ENCODE peak calls at places on chromosome 11, in eight cellular contexts. One of them, this sample, is unnamed.

GRCh38 chr11:109062445-109062844 is 359.5 kb upstream of the C11orf87 start:
- DNase-seq in colonic mucosa: no peak
- DNase-seq in GM23338: no peak
- DNase-seq in gastrocnemius medialis: no peak
- DNase-seq in kidney: no peak
- DNase-seq in CD4-positive, alpha-beta memory T cell: no peak
- DNase-seq in BJ: peak
- DNase-seq in NB4: no peak
- DNase-seq in this sample: no peak

GRCh38 chr11:123300874-123301695 is 106.0 kb upstream of the CLMP start:
- DNase-seq in kidney: no peak
- DNase-seq in BJ: peak
- DNase-seq in gastrocnemius medialis: no peak
- DNase-seq in GM23338: no peak
- DNase-seq in colonic mucosa: no peak
- DNase-seq in CD4-positive, alpha-beta memory T cell: peak
- DNase-seq in NB4: peak
- DNase-seq in this sample: no peak

GRCh38 chr11:1948389-1948788 is 1.3 kb downstream of the MRPL23 start:
- DNase-seq in GM23338: no peak
- DNase-seq in NB4: no peak
- DNase-seq in BJ: no peak
- DNase-seq in kidney: no peak
- DNase-seq in CD4-positive, alpha-beta memory T cell: no peak
- DNase-seq in colonic mucosa: no peak
- DNase-seq in gastrocnemius medialis: peak
- DNase-seq in this sample: no peak

GRCh38 chr11:120200677-120201076 is 10.2 kb upstream of the OAF start:
- DNase-seq in kidney: no peak
- DNase-seq in colonic mucosa: no peak
- DNase-seq in BJ: no peak
- DNase-seq in CD4-positive, alpha-beta memory T cell: no peak
- DNase-seq in GM23338: no peak
- DNase-seq in NB4: no peak
- DNase-seq in gastrocnemius medialis: no peak
- DNase-seq in this sample: no peak

GRCh38 chr11:100629671-100630070 is 57.4 kb upstream of the ARHGAP42 start:
- DNase-seq in colonic mucosa: no peak
- DNase-seq in gastrocnemius medialis: no peak
- DNase-seq in BJ: no peak
- DNase-seq in kidney: no peak
- DNase-seq in NB4: no peak
- DNase-seq in CD4-positive, alpha-beta memory T cell: no peak
- DNase-seq in GM23338: no peak
- DNase-seq in this sample: no peak

GRCh38 chr11:65274734-65275682 is 13.2 kb downstream of the POLA2 start:
- DNase-seq in BJ: peak
- DNase-seq in kidney: peak
- DNase-seq in gastrocnemius medialis: peak
- DNase-seq in CD4-positive, alpha-beta memory T cell: peak
- DNase-seq in NB4: peak
- DNase-seq in colonic mucosa: peak
- DNase-seq in GM23338: peak
- DNase-seq in this sample: peak

GRCh38 chr11:59102259-59102765 is 4.7 kb upstream of the FAM111B start:
- DNase-seq in BJ: no peak
- DNase-seq in CD4-positive, alpha-beta memory T cell: peak
- DNase-seq in gastrocnemius medialis: no peak
- DNase-seq in NB4: no peak
- DNase-seq in colonic mucosa: peak
- DNase-seq in kidney: peak
- DNase-seq in GM23338: peak
- DNase-seq in this sample: peak

GRCh38 chr11:105245781-105246315 is 106.3 kb upstream of the CARD18 start:
- DNase-seq in GM23338: no peak
- DNase-seq in colonic mucosa: no peak
- DNase-seq in kidney: no peak
- DNase-seq in NB4: no peak
- DNase-seq in BJ: no peak
- DNase-seq in CD4-positive, alpha-beta memory T cell: no peak
- DNase-seq in gastrocnemius medialis: no peak
- DNase-seq in this sample: no peak

GRCh38 chr11:62666259-62666926 is 1.3 kb downstream of the CSKMT start:
- DNase-seq in gastrocnemius medialis: no peak
- DNase-seq in CD4-positive, alpha-beta memory T cell: no peak
- DNase-seq in GM23338: no peak
- DNase-seq in colonic mucosa: no peak
- DNase-seq in NB4: peak
- DNase-seq in BJ: no peak
- DNase-seq in kidney: peak
- DNase-seq in this sample: peak

GRCh38 chr11:62665630-62666258 is 632 bp downstream of the CSKMT start:
- DNase-seq in gastrocnemius medialis: peak
- DNase-seq in GM23338: peak
- DNase-seq in NB4: peak
- DNase-seq in colonic mucosa: peak
- DNase-seq in kidney: peak
- DNase-seq in BJ: no peak
- DNase-seq in CD4-positive, alpha-beta memory T cell: peak
- DNase-seq in this sample: peak

GRCh38 chr11:62665075-62665629 is at the start of the genes C11orf98 and CSKMT:
- DNase-seq in kidney: peak
- DNase-seq in BJ: no peak
- DNase-seq in colonic mucosa: peak
- DNase-seq in CD4-positive, alpha-beta memory T cell: peak
- DNase-seq in gastrocnemius medialis: peak
- DNase-seq in GM23338: peak
- DNase-seq in NB4: peak
- DNase-seq in this sample: peak

GRCh38 chr11:62669420-62670161 is 1.9 kb upstream of the UQCC3 start:
- DNase-seq in NB4: peak
- DNase-seq in colonic mucosa: peak
- DNase-seq in CD4-positive, alpha-beta memory T cell: no peak
- DNase-seq in gastrocnemius medialis: no peak
- DNase-seq in BJ: no peak
- DNase-seq in kidney: no peak
- DNase-seq in GM23338: peak
- DNase-seq in this sample: peak

DNA sequence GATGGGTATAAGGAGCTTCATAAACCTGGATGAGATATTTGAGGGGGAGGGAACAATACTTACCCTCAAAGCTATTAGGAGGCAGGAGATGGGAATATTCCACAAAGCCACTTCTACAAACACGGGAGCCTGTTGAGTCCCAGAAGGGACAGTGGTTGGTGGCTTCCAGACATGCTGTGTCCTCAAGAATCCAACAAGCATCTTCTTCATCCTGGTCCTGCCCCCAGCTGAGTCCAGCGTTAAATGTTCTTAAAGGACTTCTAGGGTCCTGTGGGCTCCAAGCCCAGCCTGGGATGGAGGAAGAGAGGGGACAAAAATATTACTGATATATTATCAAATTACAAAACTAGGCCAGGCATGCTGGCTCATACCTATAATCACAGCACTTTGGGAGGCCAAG is 2.3 kb downstream of the CSKMT start:
- DNase-seq in CD4-positive, alpha-beta memory T cell: no peak
- DNase-seq in NB4: peak
- DNase-seq in BJ: no peak
- DNase-seq in kidney: no peak
- DNase-seq in colonic mucosa: no peak
- DNase-seq in GM23338: no peak
- DNase-seq in gastrocnemius medialis: no peak
- DNase-seq in this sample: no peak
- H3K4me3 ChIP-seq in CD4-positive, alpha-beta memory T cell: no peak
- H3K4me3 ChIP-seq in NB4: peak
- H3K4me3 ChIP-seq in BJ: no peak
- H3K4me3 ChIP-seq in kidney: no peak
- H3K4me3 ChIP-seq in colonic mucosa: no peak
- H3K4me3 ChIP-seq in GM23338: peak
- H3K4me3 ChIP-seq in gastrocnemius medialis: no peak
- H3K4me3 ChIP-seq in this sample: no peak

GRCh38 chr11:21185959-21186358 is 516.6 kb downstream of the NELL1 start:
- DNase-seq in gastrocnemius medialis: no peak
- DNase-seq in kidney: no peak
- DNase-seq in NB4: no peak
- DNase-seq in colonic mucosa: no peak
- DNase-seq in BJ: no peak
- DNase-seq in CD4-positive, alpha-beta memory T cell: no peak
- DNase-seq in GM23338: no peak
- DNase-seq in this sample: no peak

GRCh38 chr11:21195995-21196394 is 526.6 kb downstream of the NELL1 start:
- DNase-seq in BJ: no peak
- DNase-seq in CD4-positive, alpha-beta memory T cell: no peak
- DNase-seq in gastrocnemius medialis: no peak
- DNase-seq in NB4: no peak
- DNase-seq in colonic mucosa: no peak
- DNase-seq in GM23338: no peak
- DNase-seq in kidney: no peak
- DNase-seq in this sample: no peak

DNA sequence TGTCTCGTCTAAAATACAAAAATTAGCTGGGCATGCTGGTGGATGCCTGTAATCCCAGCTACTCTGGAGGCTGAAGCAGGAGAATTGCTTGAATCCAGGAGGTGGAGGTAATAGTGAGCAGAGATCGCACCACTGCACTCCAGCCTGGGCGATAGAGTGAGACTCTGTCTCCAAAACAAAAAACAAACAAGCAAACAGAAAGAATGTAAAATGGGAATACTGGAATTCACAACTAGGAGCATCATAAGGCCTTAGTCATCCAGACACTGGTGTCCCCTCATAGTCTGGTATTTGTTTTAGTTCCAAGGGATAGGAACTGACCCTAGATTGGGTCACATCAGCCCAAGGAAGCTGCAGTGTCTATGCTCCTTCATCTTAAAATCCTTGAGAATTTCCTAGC is 520.8 kb downstream of the NELL1 start:
- DNase-seq in GM23338: no peak
- DNase-seq in gastrocnemius medialis: no peak
- DNase-seq in CD4-positive, alpha-beta memory T cell: no peak
- DNase-seq in colonic mucosa: no peak
- DNase-seq in NB4: no peak
- DNase-seq in BJ: no peak
- DNase-seq in kidney: no peak
- DNase-seq in this sample: no peak
- H3K4me3 ChIP-seq in GM23338: no peak
- H3K4me3 ChIP-seq in gastrocnemius medialis: no peak
- H3K4me3 ChIP-seq in CD4-positive, alpha-beta memory T cell: no peak
- H3K4me3 ChIP-seq in colonic mucosa: no peak
- H3K4me3 ChIP-seq in NB4: no peak
- H3K4me3 ChIP-seq in BJ: no peak
- H3K4me3 ChIP-seq in kidney: no peak
- H3K4me3 ChIP-seq in this sample: no peak

GRCh38 chr11:15932417-15932816 is 423.9 kb downstream of the SOX6 start:
- DNase-seq in NB4: no peak
- DNase-seq in gastrocnemius medialis: no peak
- DNase-seq in BJ: no peak
- DNase-seq in colonic mucosa: no peak
- DNase-seq in GM23338: no peak
- DNase-seq in CD4-positive, alpha-beta memory T cell: no peak
- DNase-seq in kidney: no peak
- DNase-seq in this sample: no peak
- H3K4me3 ChIP-seq in NB4: no peak
- H3K4me3 ChIP-seq in gastrocnemius medialis: no peak
- H3K4me3 ChIP-seq in BJ: no peak
- H3K4me3 ChIP-seq in colonic mucosa: no peak
- H3K4me3 ChIP-seq in GM23338: no peak
- H3K4me3 ChIP-seq in CD4-positive, alpha-beta memory T cell: no peak
- H3K4me3 ChIP-seq in kidney: no peak
- H3K4me3 ChIP-seq in this sample: no peak

DNA sequence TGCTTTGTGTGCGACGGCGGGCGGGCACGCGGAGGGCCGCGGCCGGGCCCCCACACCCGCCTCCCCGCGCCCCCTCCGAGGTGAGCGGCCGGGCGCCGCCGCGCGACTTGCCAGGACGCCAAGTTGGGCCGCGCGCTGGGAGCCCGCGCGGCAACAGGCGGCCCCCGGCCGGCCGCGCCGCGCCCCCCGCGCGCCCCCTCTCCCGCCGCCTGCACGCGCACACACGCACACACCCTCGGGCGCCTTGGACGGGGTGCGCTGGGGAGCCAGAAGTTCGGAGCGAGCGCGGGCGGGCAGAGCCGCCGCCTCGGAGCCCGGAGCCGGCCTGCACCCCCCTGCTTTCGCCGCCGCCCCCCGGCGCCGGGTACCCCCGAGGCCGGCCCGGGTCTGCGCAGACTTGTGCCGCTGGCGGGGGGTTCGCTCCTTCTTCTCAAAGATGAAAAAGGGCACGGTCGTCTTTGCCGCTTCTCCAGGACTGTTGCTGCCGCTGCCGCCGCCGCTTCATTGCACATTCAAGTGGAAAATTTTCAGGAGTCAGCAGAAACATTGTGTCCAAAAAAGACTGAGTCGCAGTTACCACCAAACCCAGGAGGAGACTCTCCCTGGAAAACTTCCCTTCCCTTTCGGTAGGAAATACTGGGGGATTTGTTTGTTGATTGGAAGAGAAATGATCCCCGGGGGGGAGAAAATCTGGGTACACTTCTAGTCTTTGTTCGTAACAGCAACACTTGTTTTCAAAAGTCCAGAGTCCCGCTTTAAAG is 895 bp downstream of the TEAD1 start:
- DNase-seq in CD4-positive, alpha-beta memory T cell: peak
- DNase-seq in BJ: no peak
- DNase-seq in colonic mucosa: no peak
- DNase-seq in kidney: peak
- DNase-seq in gastrocnemius medialis: peak
- DNase-seq in GM23338: peak
- DNase-seq in NB4: no peak
- DNase-seq in this sample: peak
- H3K4me3 ChIP-seq in CD4-positive, alpha-beta memory T cell: no peak
- H3K4me3 ChIP-seq in BJ: peak
- H3K4me3 ChIP-seq in colonic mucosa: peak
- H3K4me3 ChIP-seq in kidney: peak
- H3K4me3 ChIP-seq in gastrocnemius medialis: peak
- H3K4me3 ChIP-seq in GM23338: peak
- H3K4me3 ChIP-seq in NB4: no peak
- H3K4me3 ChIP-seq in this sample: peak

DNA sequence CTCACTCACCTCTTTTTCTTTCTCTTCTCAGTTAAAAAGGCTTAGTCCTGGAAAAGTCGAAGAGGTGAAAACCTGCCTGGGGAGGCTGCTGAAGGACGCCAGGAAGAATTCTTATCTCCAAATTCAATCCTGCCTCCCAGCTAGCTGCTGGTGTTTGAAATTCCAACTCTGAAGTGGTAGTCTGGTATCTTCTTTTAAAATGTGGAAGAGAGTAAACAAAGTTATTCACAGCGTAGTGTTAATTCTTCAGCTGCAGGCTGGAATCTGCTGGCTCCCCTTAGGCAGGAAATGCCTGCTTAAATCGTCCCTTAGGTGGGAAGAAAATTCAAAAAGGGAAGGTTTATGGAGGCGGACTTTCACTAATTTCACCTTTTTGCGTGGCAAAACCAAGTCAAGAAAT is 439.0 kb upstream of the CCDC90B start:
- DNase-seq in colonic mucosa: no peak
- DNase-seq in gastrocnemius medialis: no peak
- DNase-seq in BJ: no peak
- DNase-seq in NB4: no peak
- DNase-seq in kidney: no peak
- DNase-seq in GM23338: peak
- DNase-seq in CD4-positive, alpha-beta memory T cell: no peak
- DNase-seq in this sample: no peak
- H3K4me3 ChIP-seq in colonic mucosa: no peak
- H3K4me3 ChIP-seq in gastrocnemius medialis: peak
- H3K4me3 ChIP-seq in BJ: no peak
- H3K4me3 ChIP-seq in NB4: no peak
- H3K4me3 ChIP-seq in kidney: peak
- H3K4me3 ChIP-seq in GM23338: peak
- H3K4me3 ChIP-seq in CD4-positive, alpha-beta memory T cell: no peak
- H3K4me3 ChIP-seq in this sample: peak

This sample was measured in H7.